ENCODE peak calls at places on chromosome 22, in seven cellular contexts. I is testis, U is A549, Y is spleen, R is tibial nerve, M is right lobe of liver, L is suprapubic skin. A is an unnamed sample.

GRCh38 chr22:46537946-46538815 is 761 bp upstream of the CELSR1 start:
- DNase-seq in I (no peak), U (peak; percentile 70), Y (no peak), R (no peak), M (no peak), L (no peak), A (no peak)

GRCh38 chr22:49884503-49885260 is 31.0 kb downstream of the ZBED4 start:
- DNase-seq in I (no peak), U (no peak), Y (peak; percentile 63), R (no peak), M (no peak), L (no peak), A (no peak)

GRCh38 chr22:38240734-38241252 is 32.0 kb downstream of the TMEM184B start:
- DNase-seq in I (no peak), U (peak; percentile 73), Y (no peak), R (no peak), M (no peak), L (no peak), A (no peak)

GRCh38 chr22:25853501-25853900 is 111.5 kb downstream of the MYO18B start:
- DNase-seq in I (no peak), U (no peak), Y (no peak), R (no peak), M (no peak), L (no peak), A (no peak)

GRCh38 chr22:22521631-22522030 is 1.6 kb upstream of the ZNF280A start:
- DNase-seq in I (no peak), U (no peak), Y (no peak), R (no peak), M (no peak), L (no peak), A (no peak)

GRCh38 chr22:49487950-49488349 is 339.7 kb downstream of the BRD1 start:
- DNase-seq in I (no peak), U (no peak), Y (no peak), R (no peak), M (no peak), L (no peak), A (no peak)

GRCh38 chr22:25953276-25953675 is 211.3 kb downstream of the MYO18B start:
- DNase-seq in I (no peak), U (no peak), Y (no peak), R (no peak), M (no peak), L (no peak), A (no peak)

GRCh38 chr22:50176850-50177536 is 6.5 kb downstream of the PANX2 start:
- DNase-seq in I (no peak), U (no peak), Y (peak; percentile 74), R (no peak), M (peak; percentile 40), L (no peak), A (no peak)

GRCh38 chr22:28171135-28171534 is 252.1 kb upstream of the PITPNB start:
- DNase-seq in I (no peak), U (no peak), Y (no peak), R (no peak), M (no peak), L (no peak), A (no peak)

GRCh38 chr22:26579331-26579886 is 10.5 kb downstream of the TPST2 start:
- DNase-seq in I (no peak), U (no peak), Y (peak; percentile 93), R (no peak), M (no peak), L (no peak), A (no peak)

GRCh38 chr22:49119551-49119952 is 708.1 kb downstream of the BRD1 start:
- DNase-seq in I (no peak), U (no peak), Y (no peak), R (no peak), M (no peak), L (peak; percentile 93), A (no peak)

GRCh38 chr22:38549106-38549884 is 20.7 kb downstream of the DMC1 start:
- DNase-seq in I (no peak), U (no peak), Y (no peak), R (no peak), M (no peak), L (no peak), A (no peak)

DNA sequence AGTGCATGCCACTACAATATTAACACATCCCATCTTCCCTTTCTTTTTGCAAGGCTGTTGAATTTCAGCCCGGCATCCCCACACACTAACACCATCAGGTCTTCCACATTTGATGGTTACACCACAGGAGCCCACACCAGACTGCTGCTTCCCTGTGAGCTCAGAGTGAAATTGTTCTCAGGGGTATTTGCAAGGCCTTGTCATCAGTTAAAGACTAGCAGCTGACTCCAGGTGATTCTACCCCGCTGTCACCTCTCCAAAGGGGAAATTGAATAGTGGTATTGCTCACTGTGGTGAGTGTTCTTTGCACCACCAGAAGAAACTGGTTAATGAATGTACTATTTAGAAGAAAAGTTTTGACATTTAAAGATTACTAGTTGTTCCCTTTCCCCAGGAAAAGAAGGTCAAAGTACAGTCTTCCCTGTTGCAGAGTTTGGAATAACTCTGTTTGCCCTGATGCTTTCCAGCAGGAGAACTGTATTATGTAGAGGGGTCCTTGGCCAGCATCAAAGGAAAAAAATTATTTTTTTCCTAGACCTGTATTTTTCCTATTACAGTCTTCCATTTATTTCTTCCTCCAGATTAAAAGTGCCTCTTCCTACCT is 41.9 kb downstream of the BID start:
- DNase-seq in I (no peak), U (no peak), Y (no peak), R (no peak), M (peak; percentile 35), L (no peak), A (no peak)
- TF ChIP-seq POLR2A in I (no peak), U (no peak), Y (no peak), R (no peak), M (no peak), L (no peak), A (no peak)

GRCh38 chr22:35308480-35308945 is 8.8 kb downstream of the TOM1 start:
- DNase-seq in I (no peak), U (no peak), Y (no peak), R (no peak), M (no peak), L (no peak), A (no peak)
- H3K4me1 ChIP-seq in I (peaks cover 5% of the 10 kb centered on the region), U (peaks cover 24% of the 10 kb centered on the region), Y (peaks cover 28% of the 10 kb centered on the region), R (no peaks in the 10 kb centered on the region), M (no peaks in the 10 kb centered on the region), L (peaks cover 49% of the 10 kb centered on the region), A (peaks cover 15% of the 10 kb centered on the region)

GRCh38 chr22:41285441-41285819 is 557 bp downstream of the RANGAP1 start:
- DNase-seq in I (peak; percentile 54), U (peak; percentile 61), Y (peak; percentile 88), R (no peak), M (no peak), L (no peak), A (no peak)

GRCh38 chr22:41286639-41287091 is 678 bp upstream of the RANGAP1 start:
- DNase-seq in I (peak; percentile 46), U (peak; percentile 22), Y (peak; percentile 83), R (no peak), M (peak; percentile 53), L (no peak), A (no peak)

GRCh38 chr22:41288245-41288946 is 2.4 kb upstream of the RANGAP1 start:
- DNase-seq in I (no peak), U (peak; percentile 79), Y (no peak), R (no peak), M (peak; percentile 57), L (no peak), A (no peak)

GRCh38 chr22:41284465-41284864 is 1.5 kb downstream of the RANGAP1 start:
- DNase-seq in I (no peak), U (no peak), Y (no peak), R (no peak), M (peak; percentile 58), L (no peak), A (no peak)

GRCh38 chr22:41285820-41286638 is at the start of gene RANGAP1:
- DNase-seq in I (peak; percentile 98), U (peak; percentile 96), Y (peak; percentile 100), R (peak; percentile 93), M (peak; percentile 99), L (peak; percentile 98), A (peak; percentile 96)
- TF ChIP-seq POLR2A in I (peak; percentile 25), U (peak; percentile 72), Y (peak; percentile 50), R (peak; percentile 85), M (peak; percentile 72), L (no peak), A (peak; percentile 90)

DNA sequence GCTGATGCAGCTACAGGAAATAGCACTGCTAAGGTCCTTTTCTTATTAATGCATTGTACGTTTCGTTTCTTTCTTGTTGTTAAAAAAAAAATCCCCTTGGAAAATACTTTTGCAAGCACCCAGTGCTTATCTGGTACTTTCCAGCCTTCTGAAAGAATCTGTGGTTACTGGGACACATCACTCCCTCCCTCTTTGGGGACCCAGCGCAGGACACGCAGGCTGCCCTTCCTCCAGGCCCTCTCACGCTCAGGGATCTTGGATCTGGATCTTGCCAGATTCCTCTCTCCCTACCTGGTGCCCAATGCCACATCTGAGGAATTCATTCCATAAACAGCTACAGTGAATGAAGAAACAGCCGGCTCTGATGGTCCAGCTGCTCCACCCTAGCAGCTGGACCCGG is 55.7 kb downstream of the PHF21B start:
- DNase-seq in I (no peak), U (no peak), Y (no peak), R (no peak), M (no peak), L (no peak), A (no peak)
- H3K4me1 ChIP-seq in I (no peaks in the 10 kb centered on the region), U (no peaks in the 10 kb centered on the region), Y (no peaks in the 10 kb centered on the region), R (no peaks in the 10 kb centered on the region), M (no peaks in the 10 kb centered on the region), L (no peaks in the 10 kb centered on the region), A (no peaks in the 10 kb centered on the region)

DNA sequence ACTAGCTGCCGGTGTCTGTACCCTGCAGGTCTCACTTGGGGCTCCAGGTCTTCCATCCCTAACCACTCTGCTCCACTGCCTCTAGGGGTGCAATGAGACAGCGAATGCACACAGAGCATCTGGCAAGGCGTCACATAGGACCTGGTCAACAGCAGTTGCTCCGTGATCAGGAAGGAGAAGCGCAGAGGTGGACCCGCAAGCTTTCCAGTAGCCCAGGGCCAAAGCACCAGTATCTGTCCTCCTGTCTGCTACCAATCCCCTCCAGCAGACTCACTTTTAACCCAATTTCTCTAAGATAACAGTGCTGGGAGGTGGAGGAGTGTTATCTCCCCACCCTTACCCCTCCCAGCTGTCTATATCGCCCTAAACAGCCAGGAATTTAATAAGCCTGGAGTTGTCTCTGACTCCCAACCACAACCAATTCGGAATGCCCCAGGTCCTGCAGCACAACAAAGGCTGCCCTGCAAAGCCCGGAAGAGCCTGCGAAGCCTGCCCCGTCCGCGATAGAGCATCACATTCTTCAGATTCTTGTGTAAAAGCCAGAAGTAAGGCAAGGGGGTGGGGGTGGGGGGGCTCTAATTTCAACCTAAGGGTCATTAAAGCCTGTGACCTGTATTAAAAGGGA is 19.3 kb downstream of the MYH9 start:
- DNase-seq in I (no peak), U (peak; percentile 57), Y (no peak), R (no peak), M (no peak), L (no peak), A (no peak)
- TF ChIP-seq POLR2A in I (no peak), U (no peak), Y (no peak), R (no peak), M (no peak), L (no peak), A (no peak)

A was measured in uterus.